ENCODE peak calls at places on chromosome 20, in seven cellular contexts. W is tibial artery; I is left ventricle myocardium inferior; B is uterus; N is naive thymus-derived CD4-positive, alpha-beta T cell; S is osteoblast; T is WERI-Rb-1. Z is an unnamed sample. For H3K36me3, the result is how much of the 10 kb centered on the place peaks cover.

GRCh38 chr20:17878912-17879602 is 89.5 kb downstream of the SNX5 start:
- DNase-seq in W (no peak), I (no peak), B (no peak), N (peak), S (peak), T (no peak), Z (no peak)

GRCh38 chr20:46020515-46020914 is 8.5 kb upstream of the SLC12A5 start:
- DNase-seq in W (no peak), I (no peak), B (no peak), N (no peak), S (no peak), T (no peak), Z (no peak)

GRCh38 chr20:40233401-40233800 is 455.6 kb downstream of the MAFB start:
- DNase-seq in W (no peak), I (no peak), B (no peak), N (no peak), S (no peak), T (no peak), Z (no peak)

GRCh38 chr20:35171438-35171752 is 477 bp upstream of the PROCR start:
- DNase-seq in W (no peak), I (no peak), B (no peak), N (no peak), S (no peak), T (no peak), Z (no peak)

GRCh38 chr20:25039697-25040437 is 18.1 kb downstream of the ACSS1 start:
- DNase-seq in W (peak), I (peak), B (peak), N (no peak), S (peak), T (no peak), Z (no peak)

GRCh38 chr20:10280016-10280908 is 61.6 kb downstream of the SNAP25 start:
- DNase-seq in W (no peak), I (no peak), B (no peak), N (no peak), S (no peak), T (no peak), Z (no peak)

GRCh38 chr20:58719258-58719657 is 26.7 kb downstream of the NPEPL1 start:
- DNase-seq in W (no peak), I (peak), B (peak), N (no peak), S (peak), T (no peak), Z (peak)

GRCh38 chr20:17859002-17859615 is 109.5 kb downstream of the SNX5 start:
- DNase-seq in W (no peak), I (no peak), B (no peak), N (no peak), S (no peak), T (no peak), Z (no peak)

GRCh38 chr20:50289581-50289980 is 99.0 kb downstream of the CEBPB start:
- DNase-seq in W (no peak), I (no peak), B (no peak), N (no peak), S (peak), T (peak), Z (no peak)

GRCh38 chr20:362271-363254 is 15.7 kb downstream of the NRSN2 start:
- DNase-seq in W (peak), I (peak), B (peak), N (peak), S (peak), T (peak), Z (no peak)

GRCh38 chr20:12175538-12175937 is 257.8 kb downstream of the BTBD3 start:
- DNase-seq in W (no peak), I (no peak), B (no peak), N (no peak), S (no peak), T (no peak), Z (no peak)

GRCh38 chr20:48791014-48791413 is 36.8 kb downstream of the PREX1 start:
- DNase-seq in W (no peak), I (no peak), B (no peak), N (no peak), S (peak), T (no peak), Z (no peak)

GRCh38 chr20:34974246-34974645 is 18.6 kb downstream of the MYH7B start:
- DNase-seq in W (no peak), I (no peak), B (no peak), N (no peak), S (no peak), T (no peak), Z (peak)

GRCh38 chr20:10322073-10323012 is 103.7 kb downstream of the SNAP25 start:
- DNase-seq in W (no peak), I (no peak), B (no peak), N (no peak), S (no peak), T (no peak), Z (no peak)

GRCh38 chr20:10369723-10370090 is 64.3 kb downstream of the MKKS start:
- DNase-seq in W (no peak), I (no peak), B (no peak), N (no peak), S (no peak), T (no peak), Z (no peak)

GRCh38 chr20:59101956-59102355 is 59.4 kb upstream of the PRELID3B start:
- DNase-seq in W (no peak), I (no peak), B (no peak), N (no peak), S (no peak), T (no peak), Z (no peak)

GRCh38 chr20:44066645-44067606 is 120.1 kb downstream of the JPH2 start:
- DNase-seq in W (no peak), I (no peak), B (no peak), N (no peak), S (no peak), T (no peak), Z (no peak)

GRCh38 chr20:20368414-20369352 is 779 bp downstream of the INSM1 start:
- DNase-seq in W (no peak), I (no peak), B (no peak), N (no peak), S (peak), T (peak), Z (peak)

GRCh38 chr20:57791178-57791945 is 81.5 kb upstream of the PMEPA1 start:
- DNase-seq in W (no peak), I (no peak), B (no peak), N (no peak), S (no peak), T (no peak), Z (no peak)

GRCh38 chr20:43755390-43755789 is 28.6 kb upstream of the GTSF1L start:
- DNase-seq in W (no peak), I (no peak), B (no peak), N (no peak), S (no peak), T (no peak), Z (no peak)

GRCh38 chr20:58113706-58114105 is 114.7 kb downstream of the ANKRD60 start:
- DNase-seq in W (no peak), I (no peak), B (no peak), N (no peak), S (no peak), T (no peak), Z (no peak)

GRCh38 chr20:8721098-8721497 is 347.8 kb upstream of the PLCB4 start:
- DNase-seq in W (peak), I (peak), B (no peak), N (peak), S (peak), T (peak), Z (peak)

GRCh38 chr20:51640743-51641142 is 98.2 kb upstream of the NFATC2 start:
- DNase-seq in W (no peak), I (no peak), B (no peak), N (no peak), S (no peak), T (no peak), Z (no peak)

GRCh38 chr20:45121388-45121787 is 2.9 kb downstream of the WFDC12 start:
- DNase-seq in W (no peak), I (no peak), B (no peak), N (no peak), S (no peak), T (no peak), Z (no peak)

DNA sequence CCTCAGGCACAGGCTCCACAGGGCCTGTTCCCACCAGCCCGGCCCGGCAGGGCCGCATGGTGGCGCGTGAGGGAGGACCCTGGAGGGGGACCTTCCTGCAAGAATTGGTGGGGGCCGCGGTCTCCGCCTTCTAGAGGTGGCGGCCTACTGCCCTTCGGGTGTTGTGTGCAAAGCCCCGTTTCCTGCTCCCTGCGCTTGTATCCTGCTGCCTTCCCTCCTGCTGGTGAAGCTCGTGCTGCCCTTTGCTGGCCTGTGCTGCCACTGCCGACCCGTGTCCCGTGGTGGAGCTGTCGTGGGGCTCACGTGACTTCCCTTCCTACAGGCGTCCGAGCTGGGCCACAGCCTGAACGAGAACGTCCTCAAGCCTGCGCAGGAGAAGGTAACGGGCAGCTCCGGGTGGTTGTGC is 8.4 kb upstream of the COL20A1 start:
- DNase-seq in W (no peak), I (no peak), B (no peak), N (no peak), S (no peak), T (no peak), Z (no peak)
- H3K36me3 ChIP-seq in W (half or more), I (half or more), B (under half), N (half or more), S (half or more), T (under half), Z (under half)

DNA sequence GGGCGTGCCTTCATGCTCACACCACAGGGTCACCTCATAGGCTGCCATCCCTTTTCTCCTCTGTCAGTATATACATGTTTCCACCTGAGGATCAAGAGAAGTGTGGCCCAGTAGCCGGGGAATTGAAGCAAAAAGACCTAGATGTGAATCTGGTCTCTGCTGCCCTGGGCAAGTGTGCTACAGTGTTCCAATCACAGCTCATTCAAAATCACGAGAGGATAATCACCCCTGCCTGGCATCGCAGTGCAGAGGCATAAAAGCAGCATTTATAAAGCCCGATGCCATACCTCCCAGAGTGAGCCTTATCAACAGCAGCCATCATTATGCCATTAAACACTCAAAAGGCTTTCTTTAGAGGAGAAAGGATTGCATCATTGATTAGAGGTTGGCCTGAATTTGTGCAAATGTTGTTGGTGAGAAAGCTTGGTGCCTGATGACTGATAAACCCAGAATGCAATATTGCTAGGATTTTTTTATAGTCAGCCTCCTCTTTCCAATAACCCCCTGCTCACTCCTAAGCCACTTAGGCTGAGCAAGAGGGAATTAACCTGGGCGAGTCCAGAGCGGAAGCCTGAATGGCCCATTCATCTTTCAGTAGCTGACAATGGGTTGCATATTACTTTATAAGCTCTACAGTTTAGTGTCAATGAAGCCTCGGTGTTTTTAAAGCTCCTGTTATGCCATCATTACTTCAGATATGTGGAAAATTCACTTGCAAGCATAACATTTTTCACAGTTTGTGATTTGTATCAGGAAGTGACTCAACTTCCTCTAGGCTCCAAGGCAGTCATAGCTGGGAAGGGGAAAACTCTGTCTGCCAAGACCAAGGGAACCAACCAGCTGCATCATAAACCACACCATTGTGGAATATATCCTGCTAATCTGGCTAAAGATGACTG is 92.5 kb upstream of the NXT1 start:
- DNase-seq in W (peak), I (no peak), B (no peak), N (no peak), S (peak), T (no peak), Z (no peak)
- H3K4me3 ChIP-seq in W (no peak), I (no peak), B (no peak), N (no peak), S (peak), T (no peak), Z (no peak)

GRCh38 chr20:47417245-47418060 is 61.0 kb upstream of the ZMYND8 start:
- DNase-seq in W (no peak), I (no peak), B (no peak), N (no peak), S (no peak), T (no peak), Z (no peak)

GRCh38 chr20:47418061-47418616 is 61.6 kb upstream of the ZMYND8 start:
- DNase-seq in W (no peak), I (no peak), B (no peak), N (no peak), S (no peak), T (no peak), Z (no peak)

GRCh38 chr20:47421076-47421475 is 64.6 kb upstream of the ZMYND8 start:
- DNase-seq in W (no peak), I (no peak), B (no peak), N (no peak), S (no peak), T (no peak), Z (no peak)

GRCh38 chr20:47419953-47420352 is 63.5 kb upstream of the ZMYND8 start:
- DNase-seq in W (no peak), I (no peak), B (no peak), N (no peak), S (peak), T (no peak), Z (no peak)
- H3K36me3 ChIP-seq in W (under half), I (under half), B (under half), N (under half), S (under half), T (under half), Z (under half)

GRCh38 chr20:33042430-33042829 is 11.0 kb downstream of the BPIFB6 start:
- DNase-seq in W (no peak), I (no peak), B (no peak), N (no peak), S (no peak), T (no peak), Z (no peak)

GRCh38 chr20:33043731-33044181 is 9.9 kb upstream of the BPIFB3 start:
- DNase-seq in W (no peak), I (no peak), B (no peak), N (no peak), S (peak), T (no peak), Z (no peak)

GRCh38 chr20:33042983-33043730 is 10.5 kb upstream of the BPIFB3 start:
- DNase-seq in W (no peak), I (no peak), B (no peak), N (no peak), S (peak), T (no peak), Z (no peak)

GRCh38 chr20:33051333-33051732 is 2.4 kb upstream of the BPIFB3 start:
- DNase-seq in W (no peak), I (no peak), B (no peak), N (no peak), S (no peak), T (no peak), Z (no peak)

GRCh38 chr20:33046412-33046811 is 7.3 kb upstream of the BPIFB3 start:
- DNase-seq in W (no peak), I (no peak), B (no peak), N (no peak), S (peak), T (no peak), Z (no peak)
- H3K4me3 ChIP-seq in W (no peak), I (no peak), B (no peak), N (no peak), S (no peak), T (no peak), Z (no peak)

DNA sequence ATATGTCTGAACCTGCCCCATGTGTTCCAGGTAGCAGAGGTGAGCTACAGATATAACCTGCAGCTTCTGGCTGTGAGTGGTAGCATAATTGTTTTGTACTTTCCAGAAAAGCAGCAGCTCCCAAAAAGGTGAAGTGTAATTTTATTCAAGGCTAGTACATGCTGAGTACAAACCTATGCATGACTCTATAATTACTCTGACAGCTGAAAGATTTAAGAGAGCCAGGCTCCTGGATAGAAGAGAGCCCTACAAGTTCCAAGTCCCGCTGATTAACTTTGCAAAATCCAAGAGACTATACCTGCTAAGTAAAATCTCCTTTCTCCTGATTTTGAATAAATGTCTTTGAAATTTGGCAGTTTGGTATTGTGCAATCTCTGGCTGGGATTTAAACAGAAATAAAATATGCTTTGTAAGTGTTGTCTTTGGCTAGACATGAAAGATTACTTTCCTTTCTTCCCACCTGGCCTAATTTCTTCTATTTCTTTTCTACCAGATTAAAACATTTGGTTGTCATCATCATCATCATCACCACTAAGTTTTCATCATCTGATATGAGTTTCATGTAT is 79.5 kb downstream of the CTNNBL1 start:
- DNase-seq in W (no peak), I (no peak), B (no peak), N (no peak), S (no peak), T (no peak), Z (no peak)
- H3K36me3 ChIP-seq in W (under half), I (under half), B (under half), N (under half), S (under half), T (under half), Z (under half)

GRCh38 chr20:53872081-53872541 is 198.3 kb downstream of the BCAS1 start:
- DNase-seq in W (no peak), I (no peak), B (no peak), N (peak), S (no peak), T (no peak), Z (no peak)

GRCh38 chr20:53874104-53874503 is 196.3 kb downstream of the BCAS1 start:
- DNase-seq in W (no peak), I (no peak), B (no peak), N (no peak), S (no peak), T (no peak), Z (no peak)

GRCh38 chr20:53871541-53871940 is 198.9 kb downstream of the BCAS1 start:
- DNase-seq in W (no peak), I (no peak), B (no peak), N (no peak), S (no peak), T (no peak), Z (no peak)

GRCh38 chr20:53873249-53873642 is 197.1 kb downstream of the BCAS1 start:
- DNase-seq in W (no peak), I (no peak), B (no peak), N (no peak), S (no peak), T (no peak), Z (no peak)

GRCh38 chr20:53872561-53873248 is 197.7 kb downstream of the BCAS1 start:
- DNase-seq in W (no peak), I (no peak), B (no peak), N (peak), S (peak), T (no peak), Z (no peak)
- H3K4me3 ChIP-seq in W (no peak), I (no peak), B (no peak), N (peak), S (peak), T (no peak), Z (no peak)

Z was measured in H7.